ENCODE peak calls at places on chromosomes 3 and 15, in nine cellular contexts. One of them, this sample, is unnamed.

GRCh38 chr15:57375827-57376694 is at the start of gene CGNL1:
- DNase-seq in stimulated activated CD8-positive, alpha-beta memory T cell treated with anti-CD3 and anti-CD28 coated beads, Interleukin-12 subunit alpha, Interleukin-12 subunit beta, amount 100 ng/mL, for 4 hours: no peak
- DNase-seq in NCI-H1417: peak; percentile 55
- DNase-seq in stimulated activated CD4-positive, alpha-beta T cell treated with anti-CD3 and anti-CD28 coated beads, TNF-alpha, amount 100 ng/mL, for 4 hours: no peak
- DNase-seq in activated CD4-positive, alpha-beta T cell treated with anti-CD3 and anti-CD28 coated beads for 48 hours: no peak
- DNase-seq in ecto neural progenitor cell: peak; percentile 79
- DNase-seq in EH: peak; percentile 37
- DNase-seq in omental fat pad: no peak
- DNase-seq in suprapubic skin: no peak
- DNase-seq in this sample: no peak

GRCh38 chr15:80695911-80696651 is 971 bp downstream of the ABHD17C start:
- DNase-seq in stimulated activated CD8-positive, alpha-beta memory T cell treated with anti-CD3 and anti-CD28 coated beads, Interleukin-12 subunit alpha, Interleukin-12 subunit beta, amount 100 ng/mL, for 4 hours: peak; percentile 1
- DNase-seq in NCI-H1417: peak; percentile 63
- DNase-seq in stimulated activated CD4-positive, alpha-beta T cell treated with anti-CD3 and anti-CD28 coated beads, TNF-alpha, amount 100 ng/mL, for 4 hours: peak; percentile 5
- DNase-seq in activated CD4-positive, alpha-beta T cell treated with anti-CD3 and anti-CD28 coated beads for 48 hours: peak; percentile 36
- DNase-seq in ecto neural progenitor cell: no peak
- DNase-seq in EH: peak; percentile 45
- DNase-seq in omental fat pad: no peak
- DNase-seq in suprapubic skin: no peak
- DNase-seq in this sample: no peak

GRCh38 chr15:56817266-56817665 is 84.0 kb upstream of the ZNF280D start:
- DNase-seq in stimulated activated CD8-positive, alpha-beta memory T cell treated with anti-CD3 and anti-CD28 coated beads, Interleukin-12 subunit alpha, Interleukin-12 subunit beta, amount 100 ng/mL, for 4 hours: no peak
- DNase-seq in NCI-H1417: peak; percentile 13
- DNase-seq in stimulated activated CD4-positive, alpha-beta T cell treated with anti-CD3 and anti-CD28 coated beads, TNF-alpha, amount 100 ng/mL, for 4 hours: no peak
- DNase-seq in activated CD4-positive, alpha-beta T cell treated with anti-CD3 and anti-CD28 coated beads for 48 hours: no peak
- DNase-seq in ecto neural progenitor cell: no peak
- DNase-seq in EH: peak; percentile 69
- DNase-seq in omental fat pad: no peak
- DNase-seq in suprapubic skin: no peak
- DNase-seq in this sample: no peak

GRCh38 chr3:163779396-163780344 is 1298.6 kb downstream of the SI start:
- DNase-seq in stimulated activated CD8-positive, alpha-beta memory T cell treated with anti-CD3 and anti-CD28 coated beads, Interleukin-12 subunit alpha, Interleukin-12 subunit beta, amount 100 ng/mL, for 4 hours: no peak
- DNase-seq in NCI-H1417: peak; percentile 83
- DNase-seq in stimulated activated CD4-positive, alpha-beta T cell treated with anti-CD3 and anti-CD28 coated beads, TNF-alpha, amount 100 ng/mL, for 4 hours: no peak
- DNase-seq in activated CD4-positive, alpha-beta T cell treated with anti-CD3 and anti-CD28 coated beads for 48 hours: no peak
- DNase-seq in ecto neural progenitor cell: no peak
- DNase-seq in EH: no peak
- DNase-seq in omental fat pad: no peak
- DNase-seq in suprapubic skin: no peak
- DNase-seq in this sample: no peak

GRCh38 chr3:99325407-99325806 is 313.0 kb upstream of the COL8A1 start:
- DNase-seq in stimulated activated CD8-positive, alpha-beta memory T cell treated with anti-CD3 and anti-CD28 coated beads, Interleukin-12 subunit alpha, Interleukin-12 subunit beta, amount 100 ng/mL, for 4 hours: no peak
- DNase-seq in NCI-H1417: no peak
- DNase-seq in stimulated activated CD4-positive, alpha-beta T cell treated with anti-CD3 and anti-CD28 coated beads, TNF-alpha, amount 100 ng/mL, for 4 hours: no peak
- DNase-seq in activated CD4-positive, alpha-beta T cell treated with anti-CD3 and anti-CD28 coated beads for 48 hours: no peak
- DNase-seq in ecto neural progenitor cell: no peak
- DNase-seq in EH: no peak
- DNase-seq in omental fat pad: no peak
- DNase-seq in suprapubic skin: no peak
- DNase-seq in this sample: no peak

GRCh38 chr15:97521894-97522293 is 438.6 kb upstream of the ARRDC4 start:
- DNase-seq in stimulated activated CD8-positive, alpha-beta memory T cell treated with anti-CD3 and anti-CD28 coated beads, Interleukin-12 subunit alpha, Interleukin-12 subunit beta, amount 100 ng/mL, for 4 hours: no peak
- DNase-seq in NCI-H1417: peak; percentile 27
- DNase-seq in stimulated activated CD4-positive, alpha-beta T cell treated with anti-CD3 and anti-CD28 coated beads, TNF-alpha, amount 100 ng/mL, for 4 hours: no peak
- DNase-seq in activated CD4-positive, alpha-beta T cell treated with anti-CD3 and anti-CD28 coated beads for 48 hours: no peak
- DNase-seq in ecto neural progenitor cell: peak; percentile 47
- DNase-seq in EH: no peak
- DNase-seq in omental fat pad: no peak
- DNase-seq in suprapubic skin: no peak
- DNase-seq in this sample: no peak

GRCh38 chr3:11072631-11073030 is 80.1 kb downstream of the SLC6A1 start:
- DNase-seq in stimulated activated CD8-positive, alpha-beta memory T cell treated with anti-CD3 and anti-CD28 coated beads, Interleukin-12 subunit alpha, Interleukin-12 subunit beta, amount 100 ng/mL, for 4 hours: no peak
- DNase-seq in NCI-H1417: no peak
- DNase-seq in stimulated activated CD4-positive, alpha-beta T cell treated with anti-CD3 and anti-CD28 coated beads, TNF-alpha, amount 100 ng/mL, for 4 hours: no peak
- DNase-seq in activated CD4-positive, alpha-beta T cell treated with anti-CD3 and anti-CD28 coated beads for 48 hours: no peak
- DNase-seq in ecto neural progenitor cell: no peak
- DNase-seq in EH: no peak
- DNase-seq in omental fat pad: no peak
- DNase-seq in suprapubic skin: no peak
- DNase-seq in this sample: no peak

GRCh38 chr3:133472242-133472641 is 72.4 kb downstream of the BFSP2 start:
- DNase-seq in stimulated activated CD8-positive, alpha-beta memory T cell treated with anti-CD3 and anti-CD28 coated beads, Interleukin-12 subunit alpha, Interleukin-12 subunit beta, amount 100 ng/mL, for 4 hours: no peak
- DNase-seq in NCI-H1417: no peak
- DNase-seq in stimulated activated CD4-positive, alpha-beta T cell treated with anti-CD3 and anti-CD28 coated beads, TNF-alpha, amount 100 ng/mL, for 4 hours: no peak
- DNase-seq in activated CD4-positive, alpha-beta T cell treated with anti-CD3 and anti-CD28 coated beads for 48 hours: no peak
- DNase-seq in ecto neural progenitor cell: peak; percentile 77
- DNase-seq in EH: peak; percentile 35
- DNase-seq in omental fat pad: no peak
- DNase-seq in suprapubic skin: no peak
- DNase-seq in this sample: no peak

GRCh38 chr3:87167634-87168456 is 59.3 kb upstream of the CHMP2B start:
- DNase-seq in stimulated activated CD8-positive, alpha-beta memory T cell treated with anti-CD3 and anti-CD28 coated beads, Interleukin-12 subunit alpha, Interleukin-12 subunit beta, amount 100 ng/mL, for 4 hours: no peak
- DNase-seq in NCI-H1417: peak; percentile 83
- DNase-seq in stimulated activated CD4-positive, alpha-beta T cell treated with anti-CD3 and anti-CD28 coated beads, TNF-alpha, amount 100 ng/mL, for 4 hours: no peak
- DNase-seq in activated CD4-positive, alpha-beta T cell treated with anti-CD3 and anti-CD28 coated beads for 48 hours: peak; percentile 28
- DNase-seq in ecto neural progenitor cell: no peak
- DNase-seq in EH: peak; percentile 62
- DNase-seq in omental fat pad: no peak
- DNase-seq in suprapubic skin: no peak
- DNase-seq in this sample: peak; percentile 33

GRCh38 chr3:195446359-195446758 is 3.5 kb upstream of the ACAP2 start:
- DNase-seq in stimulated activated CD8-positive, alpha-beta memory T cell treated with anti-CD3 and anti-CD28 coated beads, Interleukin-12 subunit alpha, Interleukin-12 subunit beta, amount 100 ng/mL, for 4 hours: no peak
- DNase-seq in NCI-H1417: peak; percentile 28
- DNase-seq in stimulated activated CD4-positive, alpha-beta T cell treated with anti-CD3 and anti-CD28 coated beads, TNF-alpha, amount 100 ng/mL, for 4 hours: no peak
- DNase-seq in activated CD4-positive, alpha-beta T cell treated with anti-CD3 and anti-CD28 coated beads for 48 hours: no peak
- DNase-seq in ecto neural progenitor cell: no peak
- DNase-seq in EH: no peak
- DNase-seq in omental fat pad: no peak
- DNase-seq in suprapubic skin: no peak
- DNase-seq in this sample: no peak

GRCh38 chr3:151443583-151443982 is 17.3 kb downstream of the IGSF10 start:
- DNase-seq in stimulated activated CD8-positive, alpha-beta memory T cell treated with anti-CD3 and anti-CD28 coated beads, Interleukin-12 subunit alpha, Interleukin-12 subunit beta, amount 100 ng/mL, for 4 hours: no peak
- DNase-seq in NCI-H1417: no peak
- DNase-seq in stimulated activated CD4-positive, alpha-beta T cell treated with anti-CD3 and anti-CD28 coated beads, TNF-alpha, amount 100 ng/mL, for 4 hours: no peak
- DNase-seq in activated CD4-positive, alpha-beta T cell treated with anti-CD3 and anti-CD28 coated beads for 48 hours: no peak
- DNase-seq in ecto neural progenitor cell: peak; percentile 52
- DNase-seq in EH: peak; percentile 27
- DNase-seq in omental fat pad: no peak
- DNase-seq in suprapubic skin: no peak
- DNase-seq in this sample: no peak

GRCh38 chr15:90336705-90337141 is 15.4 kb upstream of the ZNF774 start:
- DNase-seq in stimulated activated CD8-positive, alpha-beta memory T cell treated with anti-CD3 and anti-CD28 coated beads, Interleukin-12 subunit alpha, Interleukin-12 subunit beta, amount 100 ng/mL, for 4 hours: no peak
- DNase-seq in NCI-H1417: no peak
- DNase-seq in stimulated activated CD4-positive, alpha-beta T cell treated with anti-CD3 and anti-CD28 coated beads, TNF-alpha, amount 100 ng/mL, for 4 hours: no peak
- DNase-seq in activated CD4-positive, alpha-beta T cell treated with anti-CD3 and anti-CD28 coated beads for 48 hours: no peak
- DNase-seq in ecto neural progenitor cell: no peak
- DNase-seq in EH: peak; percentile 99
- DNase-seq in omental fat pad: no peak
- DNase-seq in suprapubic skin: no peak
- DNase-seq in this sample: no peak

GRCh38 chr3:82133070-82133606 is 371.7 kb upstream of the GBE1 start:
- DNase-seq in stimulated activated CD8-positive, alpha-beta memory T cell treated with anti-CD3 and anti-CD28 coated beads, Interleukin-12 subunit alpha, Interleukin-12 subunit beta, amount 100 ng/mL, for 4 hours: no peak
- DNase-seq in NCI-H1417: peak; percentile 13
- DNase-seq in stimulated activated CD4-positive, alpha-beta T cell treated with anti-CD3 and anti-CD28 coated beads, TNF-alpha, amount 100 ng/mL, for 4 hours: no peak
- DNase-seq in activated CD4-positive, alpha-beta T cell treated with anti-CD3 and anti-CD28 coated beads for 48 hours: peak; percentile 55
- DNase-seq in ecto neural progenitor cell: no peak
- DNase-seq in EH: peak; percentile 61
- DNase-seq in omental fat pad: no peak
- DNase-seq in suprapubic skin: no peak
- DNase-seq in this sample: peak; percentile 22

GRCh38 chr3:10185804-10186762 is 21.4 kb downstream of the IRAK2 start:
- DNase-seq in stimulated activated CD8-positive, alpha-beta memory T cell treated with anti-CD3 and anti-CD28 coated beads, Interleukin-12 subunit alpha, Interleukin-12 subunit beta, amount 100 ng/mL, for 4 hours: no peak
- DNase-seq in NCI-H1417: no peak
- DNase-seq in stimulated activated CD4-positive, alpha-beta T cell treated with anti-CD3 and anti-CD28 coated beads, TNF-alpha, amount 100 ng/mL, for 4 hours: no peak
- DNase-seq in activated CD4-positive, alpha-beta T cell treated with anti-CD3 and anti-CD28 coated beads for 48 hours: no peak
- DNase-seq in ecto neural progenitor cell: no peak
- DNase-seq in EH: peak; percentile 26
- DNase-seq in omental fat pad: no peak
- DNase-seq in suprapubic skin: no peak
- DNase-seq in this sample: no peak

GRCh38 chr3:77186728-77187127 is 146.8 kb downstream of the ROBO2 start:
- DNase-seq in stimulated activated CD8-positive, alpha-beta memory T cell treated with anti-CD3 and anti-CD28 coated beads, Interleukin-12 subunit alpha, Interleukin-12 subunit beta, amount 100 ng/mL, for 4 hours: no peak
- DNase-seq in NCI-H1417: no peak
- DNase-seq in stimulated activated CD4-positive, alpha-beta T cell treated with anti-CD3 and anti-CD28 coated beads, TNF-alpha, amount 100 ng/mL, for 4 hours: no peak
- DNase-seq in activated CD4-positive, alpha-beta T cell treated with anti-CD3 and anti-CD28 coated beads for 48 hours: no peak
- DNase-seq in ecto neural progenitor cell: no peak
- DNase-seq in EH: no peak
- DNase-seq in omental fat pad: no peak
- DNase-seq in suprapubic skin: no peak
- DNase-seq in this sample: no peak

GRCh38 chr3:13493867-13494441 is 13.8 kb downstream of the HDAC11 start:
- DNase-seq in stimulated activated CD8-positive, alpha-beta memory T cell treated with anti-CD3 and anti-CD28 coated beads, Interleukin-12 subunit alpha, Interleukin-12 subunit beta, amount 100 ng/mL, for 4 hours: no peak
- DNase-seq in NCI-H1417: no peak
- DNase-seq in stimulated activated CD4-positive, alpha-beta T cell treated with anti-CD3 and anti-CD28 coated beads, TNF-alpha, amount 100 ng/mL, for 4 hours: no peak
- DNase-seq in activated CD4-positive, alpha-beta T cell treated with anti-CD3 and anti-CD28 coated beads for 48 hours: no peak
- DNase-seq in ecto neural progenitor cell: no peak
- DNase-seq in EH: no peak
- DNase-seq in omental fat pad: no peak
- DNase-seq in suprapubic skin: no peak
- DNase-seq in this sample: no peak